ENCODE peak calls at places on chromosome 16, in six cellular contexts. Y is anterior cingulate cortex; M is H54; B is activated CD4-positive, alpha-beta T cell treated with anti-CD3 and anti-CD28 coated beads, Interleukin-2, amount 10 ng/mL, durations not matched to agents 7 days and 5 days; H is iPS DF 19.7; T is neural progenitor cell. P is an unnamed sample.

GRCh38 chr16:2372684-2373083 is 32.2 kb upstream of the ABCA3 start:
- DNase-seq in Y (no peak), M (no peak), B (no peak), H (no peak), T (no peak), P (no peak)

GRCh38 chr16:80014241-80014939 is 413.9 kb upstream of the MAF start:
- DNase-seq in Y (no peak), M (no peak), B (no peak), H (no peak), T (no peak), P (no peak)

GRCh38 chr16:20944861-20945390 is 44.4 kb downstream of the LYRM1 start:
- DNase-seq in Y (no peak), M (no peak), B (peak), H (no peak), T (no peak), P (no peak)

GRCh38 chr16:81729451-81729850 is 49.6 kb upstream of the PLCG2 start:
- DNase-seq in Y (no peak), M (no peak), B (no peak), H (no peak), T (peak), P (no peak)

GRCh38 chr16:17571499-17572093 is 100.8 kb upstream of the XYLT1 start:
- DNase-seq in Y (no peak), M (no peak), B (no peak), H (no peak), T (no peak), P (no peak)

GRCh38 chr16:67149276-67150057 is 1.3 kb downstream of the B3GNT9 start:
- DNase-seq in Y (no peak), M (no peak), B (no peak), H (no peak), T (no peak), P (no peak)

GRCh38 chr16:79469999-79470398 is 130.5 kb downstream of the MAF start:
- DNase-seq in Y (no peak), M (no peak), B (no peak), H (no peak), T (no peak), P (peak)

GRCh38 chr16:5383737-5384136 is 286.1 kb upstream of the EEF2KMT start:
- DNase-seq in Y (no peak), M (no peak), B (no peak), H (no peak), T (no peak), P (no peak)

GRCh38 chr16:30666681-30667080 is 8.4 kb downstream of the FBRS start:
- DNase-seq in Y (no peak), M (no peak), B (no peak), H (no peak), T (no peak), P (no peak)

GRCh38 chr16:66824006-66824405 is 6.8 kb downstream of the NAE1 start:
- DNase-seq in Y (no peak), M (no peak), B (no peak), H (no peak), T (no peak), P (no peak)

GRCh38 chr16:88383401-88384221 is 852 bp downstream of the ZNF469 start:
- DNase-seq in Y (no peak), M (no peak), B (no peak), H (no peak), T (peak), P (peak)

GRCh38 chr16:31023252-31023602 is 10.1 kb upstream of the STX4 start:
- DNase-seq in Y (no peak), M (no peak), B (no peak), H (no peak), T (no peak), P (no peak)